ENCODE peak calls at places on chromosomes 11 and 22, in nine cellular contexts. N is GM13976, L is nucleus accumbens, E is posterior vena cava, Q is epithelial cell of esophagus, Y is ELR, K is NCI-H748 treated with DMSO at 0.1 percent for 48 hours, R is hepatocyte, F is Peyer's patch. O is an unnamed sample.

GRCh38 chr11:93196816-93197382 is 892 bp downstream of the SLC36A4 start:
- DNase-seq in N (no peak), Q (peak), Y (peak), K (peak), R (peak), L (no peak), E (no peak), F (no peak), O (no peak)

GRCh38 chr11:122253541-122254317 is 137.7 kb upstream of the BLID start:
- DNase-seq in R (peak), L (no peak), Q (peak), E (no peak), F (no peak), N (no peak), Y (no peak), K (no peak), O (no peak)

GRCh38 chr11:19679952-19680823 is 32.4 kb upstream of the NAV2 start:
- DNase-seq in K (no peak), E (peak), L (no peak), R (peak), F (peak), Y (peak), Q (peak), N (no peak), O (peak)

GRCh38 chr11:14418801-14419417 is 59.9 kb upstream of the RRAS2 start:
- DNase-seq in F (no peak), Q (peak), E (no peak), R (peak), K (peak), Y (peak), N (peak), L (no peak), O (no peak)

GRCh38 chr11:115266066-115266465 is 238.1 kb downstream of the CADM1 start:
- DNase-seq in F (no peak), N (no peak), Q (peak), E (no peak), Y (no peak), L (no peak), K (no peak), R (no peak), O (no peak)

GRCh38 chr11:3939211-3939610 is 83.7 kb downstream of the STIM1 start:
- DNase-seq in Y (peak), E (no peak), K (no peak), R (no peak), L (no peak), F (no peak), N (no peak), Q (no peak), O (no peak)

GRCh38 chr11:61694971-61695706 is 14.9 kb downstream of the DAGLA start:
- DNase-seq in R (no peak), E (no peak), K (no peak), Q (no peak), F (no peak), Y (no peak), L (no peak), N (no peak), O (no peak)

GRCh38 chr11:68331338-68331947 is 19.1 kb downstream of the LRP5 start:
- DNase-seq in F (no peak), Y (no peak), Q (no peak), E (no peak), R (peak), L (no peak), K (no peak), N (no peak), O (peak)

GRCh38 chr22:30968015-30968923 is at the start of gene MORC2:
- DNase-seq in Q (no peak), R (peak), K (peak), N (no peak), F (no peak), E (no peak), L (no peak), Y (no peak), O (peak)

GRCh38 chr22:42190274-42190673 is 59.7 kb upstream of the CYP2D6 start:
- DNase-seq in N (no peak), F (no peak), K (no peak), E (no peak), Y (peak), L (no peak), R (no peak), Q (peak), O (no peak)

GRCh38 chr22:32218470-32218869 is 13.6 kb upstream of the RFPL2 start:
- DNase-seq in Q (no peak), R (no peak), E (no peak), N (no peak), L (no peak), Y (no peak), K (no peak), F (no peak), O (no peak)

GRCh38 chr11:2290351-2290841 is 11.3 kb downstream of the C11orf21 start:
- DNase-seq in L (no peak), E (peak), F (peak), K (no peak), Y (no peak), Q (no peak), N (no peak), R (no peak), O (no peak)

GRCh38 chr22:30047364-30047738 is 32.9 kb upstream of the HORMAD2 start:
- DNase-seq in Y (peak), N (peak), F (no peak), R (no peak), Q (no peak), K (no peak), E (no peak), L (no peak), O (no peak)

GRCh38 chr22:19317865-19318264 is 26.3 kb upstream of the CLTCL1 start:
- DNase-seq in L (no peak), Q (no peak), K (no peak), F (no peak), E (no peak), Y (no peak), N (no peak), R (no peak), O (no peak)

GRCh38 chr11:110991621-110992355 is 253.7 kb upstream of the POU2AF2 start:
- DNase-seq in N (no peak), E (peak), R (no peak), Q (no peak), L (no peak), K (no peak), Y (no peak), F (no peak), O (no peak)

GRCh38 chr11:90805172-90805571 is 582.3 kb upstream of the CHORDC1 start:
- DNase-seq in Y (no peak), L (no peak), Q (peak), K (no peak), R (no peak), N (no peak), F (no peak), E (no peak), O (no peak)

GRCh38 chr11:284081-285020 is 4.6 kb upstream of the PGGHG start:
- DNase-seq in N (peak), Q (no peak), E (peak), Y (no peak), F (peak), R (no peak), K (no peak), L (no peak), O (no peak)

GRCh38 chr11:22472306-22472705 is 134.1 kb downstream of the SLC17A6 start:
- DNase-seq in K (no peak), Y (no peak), L (no peak), R (no peak), N (no peak), Q (peak), E (no peak), F (no peak), O (no peak)

GRCh38 chr22:21937821-21938070 is 14.9 kb downstream of the PPM1F start:
- DNase-seq in F (no peak), Y (no peak), N (no peak), E (peak), R (no peak), Q (peak), L (no peak), K (no peak), O (no peak)

GRCh38 chr22:20607157-20607907 is 99.9 kb downstream of the MED15 start:
- DNase-seq in F (peak), Y (no peak), R (no peak), K (no peak), N (peak), Q (no peak), L (no peak), E (no peak), O (no peak)

GRCh38 chr11:103659138-103659734 is 377.2 kb upstream of the DDI1 start:
- DNase-seq in R (no peak), Y (peak), K (no peak), Q (no peak), F (no peak), N (no peak), E (no peak), L (no peak), O (no peak)

GRCh38 chr22:29799217-29799680 is 32.1 kb downstream of the UQCR10 start:
- DNase-seq in R (peak), Y (peak), F (no peak), E (peak), N (no peak), L (peak), K (no peak), Q (peak), O (peak)

GRCh38 chr11:70490723-70491558 is 92.6 kb downstream of the CTTN start:
- DNase-seq in K (no peak), E (peak), L (no peak), N (no peak), R (no peak), F (peak), Y (no peak), Q (no peak), O (peak)

GRCh38 chr22:37334461-37334858 is 52.2 kb downstream of the CYTH4 start:
- DNase-seq in R (no peak), E (no peak), F (no peak), K (no peak), L (no peak), Q (no peak), N (no peak), Y (no peak), O (no peak)

GRCh38 chr22:46536559-46537220 is 730 bp downstream of the CELSR1 start:
- DNase-seq in K (no peak), L (no peak), E (no peak), Y (no peak), F (no peak), R (no peak), N (no peak), Q (peak), O (no peak)

GRCh38 chr11:118170892-118171273 is 5.6 kb downstream of the SCN2B start:
- DNase-seq in Q (no peak), Y (no peak), N (no peak), F (no peak), L (no peak), K (no peak), E (no peak), R (no peak), O (peak)

GRCh38 chr11:32902089-32902665 is 9.6 kb downstream of the QSER1 start:
- DNase-seq in L (no peak), K (no peak), F (no peak), Q (peak), N (no peak), R (no peak), E (no peak), Y (no peak), O (no peak)

GRCh38 chr11:105960252-105961245 is 61.5 kb downstream of the MSANTD4 start:
- DNase-seq in F (peak), Y (no peak), Q (no peak), E (peak), K (peak), R (peak), N (no peak), L (no peak), O (peak)

GRCh38 chr11:35539781-35540281 is 14.4 kb upstream of the PAMR1 start:
- DNase-seq in F (no peak), Y (peak), N (no peak), Q (peak), L (no peak), E (peak), K (no peak), R (peak), O (no peak)

GRCh38 chr22:46317646-46318045 is 17.9 kb upstream of the TRMU start:
- DNase-seq in Q (no peak), E (no peak), N (no peak), Y (no peak), L (no peak), R (no peak), F (peak), K (no peak), O (peak)

GRCh38 chr22:16955678-16956210 is 52.3 kb downstream of the GAB4 start:
- DNase-seq in R (peak), N (no peak), Y (no peak), F (no peak), K (no peak), Q (no peak), E (no peak), L (no peak), O (no peak)

GRCh38 chr22:38406617-38407016 is 48.4 kb downstream of the KCNJ4 start:
- DNase-seq in K (no peak), R (no peak), E (no peak), F (no peak), L (no peak), N (no peak), Y (peak), Q (peak), O (no peak)

GRCh38 chr11:61127991-61128390 is 25.7 kb downstream of the CD5 start:
- DNase-seq in R (no peak), L (no peak), Q (no peak), F (no peak), E (no peak), N (no peak), Y (no peak), K (no peak), O (no peak)

GRCh38 chr22:47206819-47207218 is 444.4 kb downstream of the TBC1D22A start:
- DNase-seq in Y (no peak), E (peak), K (no peak), R (no peak), Q (no peak), N (no peak), F (peak), L (no peak), O (no peak)

GRCh38 chr11:124612567-124613245 is 1.5 kb downstream of the PANX3 start:
- DNase-seq in E (no peak), N (no peak), Q (peak), L (no peak), Y (peak), R (peak), F (no peak), K (no peak), O (no peak)

GRCh38 chr11:133955091-133955846 is 1.5 kb downstream of the IGSF9B start:
- DNase-seq in K (no peak), E (no peak), L (no peak), Y (no peak), F (no peak), Q (no peak), R (no peak), N (no peak), O (no peak)

GRCh38 chr11:97078443-97078842 is 688.6 kb downstream of the JRKL start:
- DNase-seq in Y (no peak), Q (no peak), N (no peak), F (no peak), L (no peak), E (no peak), K (no peak), R (no peak), O (no peak)

GRCh38 chr11:86790867-86791849 is 9.2 kb upstream of the PRSS23 start:
- DNase-seq in Y (no peak), K (no peak), L (no peak), F (no peak), E (no peak), N (no peak), Q (no peak), R (no peak), O (no peak)